ENCODE peak calls at places on chromosomes 2 and 18, in four cellular contexts. M is heart left ventricle, G is heart right ventricle, P is SJSA1. F is an unnamed sample. For H3K4me1, the result is how much of the 10 kb centered on the place peaks cover.

GRCh38 chr2:173288561-173288960 is 66.1 kb upstream of the CDCA7 start:
- DNase-seq in M (no peak), G (no peak), P (no peak), F (no peak)

GRCh38 chr2:9473308-9473984 is 905 bp upstream of the IAH1 start:
- DNase-seq in P (no peak), G (no peak), M (no peak), F (peak)

GRCh38 chr2:235263205-235264120 is 230.4 kb upstream of the AGAP1 start:
- DNase-seq in P (peak), G (peak), M (peak), F (peak)

GRCh38 chr2:72144746-72145657 is 2.7 kb downstream of the CYP26B1 start:
- DNase-seq in P (peak), G (peak), M (peak), F (no peak)

GRCh38 chr18:42636309-42636708 is 479.2 kb downstream of the RIT2 start:
- DNase-seq in G (no peak), M (no peak), P (no peak), F (no peak)

GRCh38 chr2:122072666-122073065 is 317.2 kb downstream of the TSN start:
- DNase-seq in M (no peak), G (no peak), P (no peak), F (no peak)

GRCh38 chr2:3200420-3200939 is 177.1 kb downstream of the EIPR1 start:
- DNase-seq in P (no peak), M (no peak), G (no peak), F (peak)

GRCh38 chr2:143907801-143908200 is 612.1 kb downstream of the ZEB2 start:
- DNase-seq in M (no peak), G (no peak), P (no peak), F (no peak)

GRCh38 chr2:175401956-175402469 is 220.5 kb upstream of the ATP5MC3 start:
- DNase-seq in M (no peak), P (no peak), G (no peak), F (no peak)

GRCh38 chr2:11745613-11746375 is 638 bp upstream of the LPIN1 start:
- DNase-seq in M (no peak), P (no peak), G (no peak), F (no peak)

GRCh38 chr2:212922701-212923100 is 228.7 kb downstream of the IKZF2 start:
- DNase-seq in P (no peak), M (no peak), G (no peak), F (no peak)

GRCh38 chr2:119293254-119293653 is 69.6 kb downstream of the STEAP3 start:
- DNase-seq in M (no peak), P (no peak), G (no peak), F (no peak)

GRCh38 chr2:6506311-6507258 is 359.1 kb downstream of the CMPK2 start:
- DNase-seq in G (no peak), P (no peak), M (no peak), F (no peak)

GRCh38 chr18:39862341-39862740 is 2092.7 kb upstream of the PIK3C3 start:
- DNase-seq in M (no peak), P (no peak), G (no peak), F (no peak)

GRCh38 chr2:108314586-108315296 is 26.0 kb downstream of the SULT1C2 start:
- DNase-seq in G (no peak), M (no peak), P (no peak), F (no peak)

GRCh38 chr18:58998421-58999203 is 133.9 kb downstream of the ZNF532 start:
- DNase-seq in G (peak), P (peak), M (peak), F (peak)

GRCh38 chr2:223055140-223055539 is 3.1 kb downstream of the KCNE4 start:
- DNase-seq in G (no peak), M (no peak), P (no peak), F (no peak)

GRCh38 chr2:200302940-200303727 is 3.4 kb upstream of the SPATS2L start:
- DNase-seq in G (no peak), P (peak), M (no peak), F (no peak)

GRCh38 chr2:26648516-26648915 is 7.3 kb upstream of the CIB4 start:
- DNase-seq in M (no peak), G (no peak), P (peak), F (no peak)

GRCh38 chr2:84946204-84947009 is 24.6 kb upstream of the KCMF1 start:
- DNase-seq in P (peak), M (no peak), G (no peak), F (no peak)

GRCh38 chr18:59517446-59518171 is 158.5 kb upstream of the LMAN1 start:
- DNase-seq in P (no peak), G (no peak), M (no peak), F (no peak)

GRCh38 chr18:50870138-50870845 is 8.6 kb upstream of the ME2 start:
- DNase-seq in G (no peak), P (peak), M (no peak), F (peak)

GRCh38 chr18:7466190-7466589 is 100.9 kb upstream of the PTPRM start:
- DNase-seq in G (no peak), P (no peak), M (no peak), F (no peak)

GRCh38 chr18:7458873-7459272 is 108.2 kb upstream of the PTPRM start:
- DNase-seq in M (no peak), G (no peak), P (no peak), F (no peak)

GRCh38 chr18:7467708-7468466 is 99.2 kb upstream of the PTPRM start:
- DNase-seq in P (no peak), G (no peak), M (no peak), F (no peak)

GRCh38 chr18:7459851-7460774 is 107.0 kb upstream of the PTPRM start:
- DNase-seq in G (peak), P (no peak), M (peak), F (no peak)

DNA sequence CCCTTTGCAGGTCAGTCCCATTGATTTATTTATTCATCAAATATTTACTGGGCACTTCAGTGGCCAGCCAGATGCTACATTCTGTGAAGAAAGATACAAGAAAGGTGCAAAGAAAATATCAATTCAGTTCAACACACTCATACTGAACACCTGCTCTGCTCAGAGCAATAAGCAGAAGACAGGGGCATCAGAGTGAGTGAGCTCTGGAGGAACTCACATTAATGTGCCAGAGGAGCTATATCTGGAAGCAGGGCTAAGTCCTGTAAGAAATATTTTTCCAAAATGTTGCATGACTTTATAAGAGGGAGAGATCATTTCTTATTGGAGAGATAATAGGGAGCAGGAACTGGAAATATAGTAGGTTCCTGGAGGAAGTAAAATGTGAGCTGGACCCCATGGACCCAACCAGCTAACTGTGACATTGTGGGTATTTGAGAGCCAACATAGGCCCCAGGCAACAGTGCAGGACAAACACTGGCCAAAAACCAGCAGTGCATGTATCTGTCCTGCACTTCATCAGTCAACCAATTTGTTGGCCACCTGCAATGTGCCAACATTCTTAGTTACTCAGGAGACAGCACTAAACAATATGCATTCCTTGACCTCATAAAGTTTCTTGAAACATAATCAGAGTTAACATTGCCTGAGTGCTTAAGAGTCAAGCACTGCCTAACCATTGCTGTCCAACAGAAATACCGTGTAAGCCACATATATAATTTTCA is 102.7 kb upstream of the PTPRM start:
- DNase-seq in G (no peak), M (no peak), P (no peak), F (no peak)
- H3K4me1 ChIP-seq in G (under half), M (under half), P (under half), F (under half)

GRCh38 chr2:205929445-205930027 is 156.4 kb downstream of the INO80D start:
- DNase-seq in P (no peak), G (no peak), M (no peak), F (no peak)

GRCh38 chr2:205930209-205930608 is 155.8 kb downstream of the INO80D start:
- DNase-seq in M (no peak), P (no peak), G (no peak), F (no peak)

GRCh38 chr2:205925373-205926337 is 160.3 kb downstream of the INO80D start:
- DNase-seq in M (peak), G (peak), P (peak), F (peak)

GRCh38 chr2:205924676-205925075 is 161.3 kb downstream of the INO80D start:
- DNase-seq in P (no peak), G (no peak), M (no peak), F (no peak)
- H3K4me1 ChIP-seq in P (under half), G (under half), M (under half), F (under half)

DNA sequence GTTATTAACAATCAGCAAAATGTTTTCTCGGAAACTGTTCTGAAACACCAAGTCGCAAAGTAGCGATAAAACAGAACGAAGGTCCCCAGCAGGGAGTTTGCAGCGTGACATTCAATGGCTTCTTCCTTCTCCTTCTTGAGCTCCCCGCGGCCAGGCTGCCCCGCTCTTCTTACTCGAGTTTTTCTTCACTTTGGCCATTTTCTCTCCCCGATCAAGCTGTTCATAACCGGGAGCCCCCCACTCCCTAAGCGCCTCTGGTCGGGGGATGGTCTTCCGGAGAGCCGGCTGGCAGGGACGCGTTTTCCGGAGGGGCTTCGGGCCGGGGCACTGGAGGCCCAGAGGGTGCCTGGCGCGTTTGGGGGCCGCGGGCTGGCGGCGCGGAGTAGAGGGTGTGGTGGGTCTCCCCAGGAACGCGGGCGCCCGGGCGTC is 5.2 kb downstream of the SP9 start:
- DNase-seq in M (no peak), G (no peak), P (no peak), F (no peak)
- H3K4me1 ChIP-seq in M (under half), G (under half), P (under half), F (under half)

GRCh38 chr2:128312411-128312810 is 6.3 kb downstream of the HS6ST1 start:
- DNase-seq in G (no peak), P (no peak), M (no peak), F (no peak)
- H3K4me1 ChIP-seq in G (half or more), P (half or more), M (under half), F (half or more)